ENCODE peak calls at places on chromosomes 4 and X, in seven cellular contexts. One of them, this sample, is unnamed.

GRCh38 chr4:44722001-44722400 is 4.4 kb downstream of the GNPDA2 start:
- DNase-seq in GM10248: no peak
- DNase-seq in brain microvascular endothelial cell: no peak
- DNase-seq in stomach: no peak
- DNase-seq in fibroblast of mammary gland: no peak
- DNase-seq in heart left ventricle: no peak
- DNase-seq in WTC11: no peak
- DNase-seq in this sample: no peak

GRCh38 chr4:173014113-173014558 is 154.5 kb upstream of the GALNT7 start:
- DNase-seq in stomach: no peak
- DNase-seq in GM10248: no peak
- DNase-seq in heart left ventricle: no peak
- DNase-seq in brain microvascular endothelial cell: peak; percentile 85
- DNase-seq in fibroblast of mammary gland: peak; percentile 83
- DNase-seq in WTC11: peak; percentile 77
- DNase-seq in this sample: no peak

GRCh38 chrX:39969099-39969825 is 128.5 kb downstream of the BCOR start:
- DNase-seq in WTC11: no peak
- DNase-seq in brain microvascular endothelial cell: no peak
- DNase-seq in heart left ventricle: peak; percentile 37
- DNase-seq in fibroblast of mammary gland: no peak
- DNase-seq in GM10248: no peak
- DNase-seq in stomach: no peak
- DNase-seq in this sample: no peak

GRCh38 chrX:71955530-71956120 is 45.0 kb downstream of the NHSL2 start:
- DNase-seq in WTC11: no peak
- DNase-seq in brain microvascular endothelial cell: no peak
- DNase-seq in stomach: no peak
- DNase-seq in fibroblast of mammary gland: no peak
- DNase-seq in GM10248: no peak
- DNase-seq in heart left ventricle: no peak
- DNase-seq in this sample: no peak

GRCh38 chr4:76931576-76932276 is 17.8 kb upstream of the SEPTIN11 start:
- DNase-seq in fibroblast of mammary gland: no peak
- DNase-seq in stomach: no peak
- DNase-seq in WTC11: no peak
- DNase-seq in GM10248: no peak
- DNase-seq in heart left ventricle: no peak
- DNase-seq in brain microvascular endothelial cell: no peak
- DNase-seq in this sample: no peak

GRCh38 chrX:151004085-151004484 is 20.9 kb downstream of the HMGB3 start:
- DNase-seq in WTC11: no peak
- DNase-seq in heart left ventricle: no peak
- DNase-seq in fibroblast of mammary gland: peak; percentile 10
- DNase-seq in GM10248: no peak
- DNase-seq in brain microvascular endothelial cell: no peak
- DNase-seq in stomach: no peak
- DNase-seq in this sample: no peak

GRCh38 chrX:134737061-134737460 is 78.8 kb upstream of the PLAC1 start:
- DNase-seq in brain microvascular endothelial cell: no peak
- DNase-seq in heart left ventricle: no peak
- DNase-seq in WTC11: no peak
- DNase-seq in fibroblast of mammary gland: peak; percentile 49
- DNase-seq in GM10248: no peak
- DNase-seq in stomach: no peak
- DNase-seq in this sample: no peak

GRCh38 chrX:69128573-69128972 is 36.7 kb downstream of the PJA1 start:
- DNase-seq in fibroblast of mammary gland: no peak
- DNase-seq in stomach: peak; percentile 30
- DNase-seq in WTC11: peak; percentile 51
- DNase-seq in GM10248: no peak
- DNase-seq in heart left ventricle: no peak
- DNase-seq in brain microvascular endothelial cell: no peak
- DNase-seq in this sample: no peak

GRCh38 chr4:108762559-108763225 is at the start of gene ETNPPL:
- DNase-seq in GM10248: no peak
- DNase-seq in heart left ventricle: peak; percentile 11
- DNase-seq in WTC11: peak; percentile 79
- DNase-seq in stomach: peak; percentile 31
- DNase-seq in fibroblast of mammary gland: no peak
- DNase-seq in brain microvascular endothelial cell: no peak
- DNase-seq in this sample: no peak

GRCh38 chr4:156169011-156169410 is 215.3 kb upstream of the CTSO start:
- DNase-seq in stomach: no peak
- DNase-seq in brain microvascular endothelial cell: peak; percentile 96
- DNase-seq in WTC11: peak; percentile 17
- DNase-seq in heart left ventricle: peak; percentile 26
- DNase-seq in fibroblast of mammary gland: peak; percentile 94
- DNase-seq in GM10248: peak; percentile 17
- DNase-seq in this sample: no peak

GRCh38 chrX:112799425-112799824 is 41.2 kb downstream of the AMOT start:
- DNase-seq in stomach: no peak
- DNase-seq in heart left ventricle: no peak
- DNase-seq in fibroblast of mammary gland: no peak
- DNase-seq in brain microvascular endothelial cell: no peak
- DNase-seq in WTC11: no peak
- DNase-seq in GM10248: no peak
- DNase-seq in this sample: no peak

GRCh38 chrX:11190745-11191510 is 79.8 kb downstream of the HCCS start:
- DNase-seq in WTC11: no peak
- DNase-seq in heart left ventricle: no peak
- DNase-seq in stomach: peak; percentile 39
- DNase-seq in fibroblast of mammary gland: no peak
- DNase-seq in brain microvascular endothelial cell: no peak
- DNase-seq in GM10248: no peak
- DNase-seq in this sample: no peak

GRCh38 chr4:169348541-169348940 is 77.8 kb upstream of the SH3RF1 start:
- DNase-seq in heart left ventricle: no peak
- DNase-seq in GM10248: no peak
- DNase-seq in stomach: no peak
- DNase-seq in fibroblast of mammary gland: no peak
- DNase-seq in brain microvascular endothelial cell: no peak
- DNase-seq in WTC11: no peak
- DNase-seq in this sample: no peak

GRCh38 chr4:186472948-186473347 is 82.4 kb downstream of the MTNR1A start:
- DNase-seq in GM10248: no peak
- DNase-seq in brain microvascular endothelial cell: no peak
- DNase-seq in stomach: no peak
- DNase-seq in heart left ventricle: no peak
- DNase-seq in fibroblast of mammary gland: peak; percentile 57
- DNase-seq in WTC11: peak; percentile 32
- DNase-seq in this sample: no peak

GRCh38 chr4:27790911-27791310 is 930.3 kb downstream of the STIM2 start:
- DNase-seq in fibroblast of mammary gland: peak; percentile 38
- DNase-seq in GM10248: no peak
- DNase-seq in heart left ventricle: no peak
- DNase-seq in WTC11: no peak
- DNase-seq in stomach: no peak
- DNase-seq in brain microvascular endothelial cell: peak; percentile 41
- DNase-seq in this sample: no peak

GRCh38 chr4:102869569-102870227 is 906 bp downstream of the CISD2 start:
- DNase-seq in heart left ventricle: no peak
- DNase-seq in fibroblast of mammary gland: no peak
- DNase-seq in GM10248: peak; percentile 25
- DNase-seq in WTC11: no peak
- DNase-seq in brain microvascular endothelial cell: no peak
- DNase-seq in stomach: no peak
- DNase-seq in this sample: no peak

GRCh38 chr4:101599620-101600019 is 190.9 kb upstream of the BANK1 start:
- DNase-seq in heart left ventricle: no peak
- DNase-seq in fibroblast of mammary gland: peak; percentile 67
- DNase-seq in WTC11: no peak
- DNase-seq in brain microvascular endothelial cell: peak; percentile 25
- DNase-seq in GM10248: no peak
- DNase-seq in stomach: no peak
- DNase-seq in this sample: no peak

GRCh38 chr4:144355809-144356757 is 215.6 kb upstream of the GYPA start:
- DNase-seq in WTC11: peak; percentile 53
- DNase-seq in brain microvascular endothelial cell: peak; percentile 99
- DNase-seq in heart left ventricle: no peak
- DNase-seq in fibroblast of mammary gland: peak; percentile 87
- DNase-seq in GM10248: peak; percentile 27
- DNase-seq in stomach: no peak
- DNase-seq in this sample: peak; percentile 68

GRCh38 chrX:68648960-68649359 is 1.5 kb downstream of the STARD8 start:
- DNase-seq in fibroblast of mammary gland: peak; percentile 29
- DNase-seq in brain microvascular endothelial cell: no peak
- DNase-seq in heart left ventricle: no peak
- DNase-seq in WTC11: peak; percentile 30
- DNase-seq in stomach: no peak
- DNase-seq in GM10248: no peak
- DNase-seq in this sample: no peak

GRCh38 chr4:24872720-24873119 is 40.1 kb downstream of the CCDC149 start:
- DNase-seq in WTC11: no peak
- DNase-seq in brain microvascular endothelial cell: no peak
- DNase-seq in GM10248: no peak
- DNase-seq in fibroblast of mammary gland: no peak
- DNase-seq in stomach: no peak
- DNase-seq in heart left ventricle: no peak
- DNase-seq in this sample: no peak
- TF ChIP-seq CTCF in WTC11: no peak
- TF ChIP-seq CTCF in brain microvascular endothelial cell: no peak
- TF ChIP-seq CTCF in GM10248: no peak
- TF ChIP-seq CTCF in fibroblast of mammary gland: no peak
- TF ChIP-seq CTCF in stomach: no peak
- TF ChIP-seq CTCF in heart left ventricle: no peak
- TF ChIP-seq CTCF in this sample: no peak

GRCh38 chr4:34422472-34422871 is 1821.8 kb downstream of the ARAP2 start:
- DNase-seq in WTC11: no peak
- DNase-seq in fibroblast of mammary gland: peak; percentile 46
- DNase-seq in heart left ventricle: no peak
- DNase-seq in stomach: no peak
- DNase-seq in GM10248: no peak
- DNase-seq in brain microvascular endothelial cell: no peak
- DNase-seq in this sample: no peak
- TF ChIP-seq CTCF in WTC11: no peak
- TF ChIP-seq CTCF in fibroblast of mammary gland: peak; percentile 24
- TF ChIP-seq CTCF in heart left ventricle: no peak
- TF ChIP-seq CTCF in stomach: no peak
- TF ChIP-seq CTCF in GM10248: no peak
- TF ChIP-seq CTCF in brain microvascular endothelial cell: peak; percentile 5
- TF ChIP-seq CTCF in this sample: peak; percentile 76

GRCh38 chr4:161172396-161173026 is 991.3 kb downstream of the FSTL5 start:
- DNase-seq in stomach: no peak
- DNase-seq in brain microvascular endothelial cell: no peak
- DNase-seq in heart left ventricle: no peak
- DNase-seq in GM10248: no peak
- DNase-seq in fibroblast of mammary gland: no peak
- DNase-seq in WTC11: no peak
- DNase-seq in this sample: no peak
- TF ChIP-seq CTCF in stomach: no peak
- TF ChIP-seq CTCF in brain microvascular endothelial cell: no peak
- TF ChIP-seq CTCF in heart left ventricle: no peak
- TF ChIP-seq CTCF in GM10248: no peak
- TF ChIP-seq CTCF in fibroblast of mammary gland: no peak
- TF ChIP-seq CTCF in WTC11: no peak
- TF ChIP-seq CTCF in this sample: no peak

DNA sequence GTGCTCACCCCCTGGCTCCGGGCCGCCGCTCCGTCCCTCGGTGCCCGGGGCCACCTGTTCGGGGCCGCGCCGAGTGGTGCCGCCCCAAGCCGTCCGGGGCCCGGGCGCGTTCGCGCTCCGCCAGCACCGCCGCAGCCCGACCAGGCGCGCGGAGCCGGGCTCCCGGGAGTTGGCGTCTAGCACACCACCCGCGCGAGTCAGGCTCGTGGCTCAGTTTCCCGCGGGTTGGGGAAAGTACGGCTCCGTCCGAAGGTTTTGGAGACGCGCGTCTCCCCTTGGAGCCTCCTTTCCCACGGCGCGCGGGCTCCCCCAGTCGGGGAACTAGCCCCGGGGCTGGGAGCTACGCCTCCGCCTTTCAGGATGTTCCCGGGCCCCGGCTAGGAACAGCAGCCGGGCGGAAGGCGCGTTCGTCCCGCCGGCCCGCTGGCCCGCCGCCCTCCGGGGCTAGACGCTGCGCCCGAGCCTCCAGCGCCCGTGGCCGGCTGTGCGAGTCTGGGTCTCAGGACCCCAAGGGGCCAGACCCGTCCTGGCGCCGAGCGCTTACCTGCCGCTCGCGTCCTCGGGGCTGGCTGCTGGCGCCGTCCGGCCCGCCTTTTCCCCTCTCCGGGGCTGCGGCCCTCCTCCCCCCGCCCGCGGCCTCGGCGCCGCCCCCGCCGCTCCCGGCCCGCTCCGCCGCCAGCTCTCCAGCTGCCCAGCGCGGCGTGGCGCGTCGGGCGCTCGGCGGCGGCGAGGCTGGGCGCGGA is at the start of gene ADGRG2:
- DNase-seq in heart left ventricle: peak; percentile 7
- DNase-seq in WTC11: peak; percentile 35
- DNase-seq in brain microvascular endothelial cell: no peak
- DNase-seq in fibroblast of mammary gland: peak; percentile 22
- DNase-seq in GM10248: no peak
- DNase-seq in stomach: peak; percentile 56
- DNase-seq in this sample: no peak
- TF ChIP-seq CTCF in heart left ventricle: peak; percentile 34
- TF ChIP-seq CTCF in WTC11: no peak
- TF ChIP-seq CTCF in brain microvascular endothelial cell: peak; percentile 36
- TF ChIP-seq CTCF in fibroblast of mammary gland: no peak
- TF ChIP-seq CTCF in GM10248: no peak
- TF ChIP-seq CTCF in stomach: no peak
- TF ChIP-seq CTCF in this sample: peak; percentile 42

GRCh38 chrX:116009348-116009747 is 161.2 kb upstream of the AGTR2 start:
- DNase-seq in heart left ventricle: no peak
- DNase-seq in brain microvascular endothelial cell: no peak
- DNase-seq in stomach: no peak
- DNase-seq in GM10248: no peak
- DNase-seq in fibroblast of mammary gland: no peak
- DNase-seq in WTC11: no peak
- DNase-seq in this sample: no peak

GRCh38 chrX:116010939-116011338 is 159.6 kb upstream of the AGTR2 start:
- DNase-seq in GM10248: no peak
- DNase-seq in stomach: no peak
- DNase-seq in heart left ventricle: no peak
- DNase-seq in WTC11: no peak
- DNase-seq in brain microvascular endothelial cell: no peak
- DNase-seq in fibroblast of mammary gland: no peak
- DNase-seq in this sample: no peak

DNA sequence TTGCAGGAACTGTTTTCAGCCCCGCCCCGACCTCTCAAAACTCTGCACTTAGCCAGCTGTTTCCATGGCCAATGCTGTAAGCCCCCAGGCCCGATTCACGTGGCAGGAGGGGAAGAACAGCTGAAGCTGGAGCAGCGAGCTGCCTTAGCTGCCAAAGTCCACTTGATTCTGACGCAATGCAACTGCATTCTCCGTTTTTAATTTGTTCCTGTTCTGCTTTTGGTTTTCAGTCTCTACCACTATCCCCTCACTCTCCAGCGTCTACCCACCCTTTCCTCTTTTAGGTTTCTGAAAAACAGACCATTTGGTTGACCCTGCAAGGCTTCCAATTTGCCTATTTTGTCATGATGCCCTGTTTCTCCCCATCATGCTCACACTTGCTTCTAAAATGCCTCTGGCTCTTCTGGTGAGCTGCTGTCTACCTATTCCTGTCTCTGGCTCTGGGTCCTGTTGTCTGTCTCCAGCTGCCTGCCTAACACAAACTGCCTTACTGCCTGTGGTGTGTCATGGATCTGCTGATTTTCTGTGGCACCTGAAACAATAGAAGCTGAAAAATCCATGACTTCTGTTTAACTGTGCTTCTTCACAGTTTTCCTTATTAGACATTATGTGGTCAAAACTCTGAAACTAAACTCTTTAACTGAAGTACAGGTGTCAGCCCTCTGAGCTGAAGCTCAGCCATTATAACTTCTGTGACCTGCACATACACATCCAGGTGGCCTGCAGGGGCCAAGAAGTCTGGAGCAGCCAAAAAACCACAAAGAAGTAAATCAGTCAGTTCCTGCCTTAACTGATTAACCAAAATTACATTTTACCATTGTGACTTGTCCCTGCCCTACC is 160.5 kb upstream of the AGTR2 start:
- DNase-seq in GM10248: peak; percentile 6
- DNase-seq in stomach: no peak
- DNase-seq in heart left ventricle: peak; percentile 5
- DNase-seq in WTC11: peak; percentile 30
- DNase-seq in brain microvascular endothelial cell: no peak
- DNase-seq in fibroblast of mammary gland: no peak
- DNase-seq in this sample: no peak
- TF ChIP-seq CTCF in GM10248: no peak
- TF ChIP-seq CTCF in stomach: no peak
- TF ChIP-seq CTCF in heart left ventricle: no peak
- TF ChIP-seq CTCF in WTC11: no peak
- TF ChIP-seq CTCF in brain microvascular endothelial cell: no peak
- TF ChIP-seq CTCF in fibroblast of mammary gland: no peak
- TF ChIP-seq CTCF in this sample: no peak

This sample was measured in chondrocyte.